ENCODE peak calls at places on chromosome 18, in four cellular contexts. V, G, O and K are unnamed samples.
A peak's percentile ranks its signal among the peaks of the same experiment; 100 is the strongest.

GRCh38 chr18:36378194-36378593 is 80.7 kb downstream of the FHOD3 start:
- DNase-seq in G (no peak), O (no peak), V (no peak), K (no peak)

GRCh38 chr18:71189581-71189980 is 900.7 kb downstream of the SOCS6 start:
- DNase-seq in G (no peak), V (no peak), O (no peak), K (no peak)

GRCh38 chr18:37545461-37545860 is 20.1 kb downstream of the CELF4 start:
- DNase-seq in G (no peak), O (no peak), V (no peak), K (no peak)

GRCh38 chr18:2857491-2858063 is 10.8 kb downstream of the EMILIN2 start:
- DNase-seq in G (no peak), O (peak; percentile 92), V (no peak), K (peak; percentile 78)

GRCh38 chr18:3510024-3510423 is 60.1 kb downstream of the TGIF1 start:
- DNase-seq in G (no peak), O (no peak), V (no peak), K (no peak)

GRCh38 chr18:59323931-59324622 is 5.6 kb upstream of the CPLX4 start:
- DNase-seq in O (no peak), V (no peak), G (peak; percentile 97), K (no peak)

GRCh38 chr18:8752329-8752728 is 47.0 kb downstream of the MTCL1 start:
- DNase-seq in V (no peak), G (no peak), O (no peak), K (no peak)

GRCh38 chr18:22900558-22901183 is 32.5 kb upstream of the RBBP8 start:
- DNase-seq in O (no peak), V (peak; percentile 67), G (no peak), K (no peak)

GRCh38 chr18:3261393-3262233 is at the start of gene MYL12B:
- DNase-seq in O (peak; percentile 94), G (peak; percentile 88), V (peak; percentile 19), K (peak; percentile 77)

GRCh38 chr18:74976331-74976909 is 232.5 kb downstream of the PTGR3 start:
- DNase-seq in G (no peak), V (no peak), O (no peak), K (no peak)

GRCh38 chr18:13813271-13813849 is 10.6 kb upstream of the MC5R start:
- DNase-seq in O (no peak), G (peak; percentile 75), V (peak; percentile 24), K (no peak)

GRCh38 chr18:6960124-6960523 is 157.5 kb downstream of the LAMA1 start:
- DNase-seq in V (no peak), O (no peak), G (no peak), K (no peak)